ENCODE peak calls at places on chromosomes 2 and 18, in four cellular contexts. One of them, this sample, is unnamed.

GRCh38 chr2:201218780-201219179 is 35.8 kb downstream of the CASP10 start:
- DNase-seq in activated naive CD4-positive, alpha-beta T cell: no peak
- DNase-seq in esophagus squamous epithelium: no peak
- DNase-seq in T1000: no peak
- DNase-seq in this sample: peak; percentile 66

GRCh38 chr2:114442545-114442944 is at the start of gene DPP10:
- DNase-seq in activated naive CD4-positive, alpha-beta T cell: no peak
- DNase-seq in esophagus squamous epithelium: no peak
- DNase-seq in T1000: no peak
- DNase-seq in this sample: peak; percentile 15

GRCh38 chr2:42567806-42568429 is 514 bp upstream of the MTA3 start:
- DNase-seq in activated naive CD4-positive, alpha-beta T cell: no peak
- DNase-seq in esophagus squamous epithelium: no peak
- DNase-seq in T1000: no peak
- DNase-seq in this sample: no peak

GRCh38 chr2:48088994-48089393 is 182.7 kb upstream of the FBXO11 start:
- DNase-seq in activated naive CD4-positive, alpha-beta T cell: no peak
- DNase-seq in esophagus squamous epithelium: no peak
- DNase-seq in T1000: no peak
- DNase-seq in this sample: no peak

GRCh38 chr2:206615417-206616089 is 26.7 kb upstream of the FAM237A start:
- DNase-seq in activated naive CD4-positive, alpha-beta T cell: no peak
- DNase-seq in esophagus squamous epithelium: no peak
- DNase-seq in T1000: no peak
- DNase-seq in this sample: no peak

GRCh38 chr2:17538844-17539554 is 1.5 kb upstream of the VSNL1 start:
- DNase-seq in activated naive CD4-positive, alpha-beta T cell: no peak
- DNase-seq in esophagus squamous epithelium: no peak
- DNase-seq in T1000: peak; percentile 47
- DNase-seq in this sample: peak; percentile 98

GRCh38 chr2:43051316-43051715 is 175.1 kb downstream of the ZFP36L2 start:
- DNase-seq in activated naive CD4-positive, alpha-beta T cell: no peak
- DNase-seq in esophagus squamous epithelium: no peak
- DNase-seq in T1000: peak; percentile 29
- DNase-seq in this sample: peak; percentile 97

GRCh38 chr2:102226612-102227351 is 40.0 kb downstream of the IL1RL2 start:
- DNase-seq in activated naive CD4-positive, alpha-beta T cell: no peak
- DNase-seq in esophagus squamous epithelium: no peak
- DNase-seq in T1000: no peak
- DNase-seq in this sample: no peak

GRCh38 chr2:215556979-215557378 is 121.1 kb upstream of the FN1 start:
- DNase-seq in activated naive CD4-positive, alpha-beta T cell: no peak
- DNase-seq in esophagus squamous epithelium: no peak
- DNase-seq in T1000: no peak
- DNase-seq in this sample: peak; percentile 40

GRCh38 chr2:15731213-15731888 is 139.7 kb downstream of the DDX1 start:
- DNase-seq in activated naive CD4-positive, alpha-beta T cell: no peak
- DNase-seq in esophagus squamous epithelium: no peak
- DNase-seq in T1000: no peak
- DNase-seq in this sample: no peak

GRCh38 chr2:3268705-3269029 is 109.0 kb downstream of the EIPR1 start:
- DNase-seq in activated naive CD4-positive, alpha-beta T cell: no peak
- DNase-seq in esophagus squamous epithelium: no peak
- DNase-seq in T1000: no peak
- DNase-seq in this sample: no peak

GRCh38 chr2:212926948-212927347 is 224.5 kb downstream of the IKZF2 start:
- DNase-seq in activated naive CD4-positive, alpha-beta T cell: no peak
- DNase-seq in esophagus squamous epithelium: no peak
- DNase-seq in T1000: no peak
- DNase-seq in this sample: peak; percentile 50

GRCh38 chr18:22250591-22250996 is 81.2 kb downstream of the GATA6 start:
- DNase-seq in activated naive CD4-positive, alpha-beta T cell: no peak
- DNase-seq in esophagus squamous epithelium: no peak
- DNase-seq in T1000: no peak
- DNase-seq in this sample: peak; percentile 76

GRCh38 chr2:27369471-27370025 is 590 bp downstream of the EIF2B4 start:
- DNase-seq in activated naive CD4-positive, alpha-beta T cell: peak; percentile 62
- DNase-seq in esophagus squamous epithelium: no peak
- DNase-seq in T1000: no peak
- DNase-seq in this sample: peak; percentile 60

GRCh38 chr18:3916082-3916481 is 466.1 kb downstream of the TGIF1 start:
- DNase-seq in activated naive CD4-positive, alpha-beta T cell: no peak
- DNase-seq in esophagus squamous epithelium: no peak
- DNase-seq in T1000: no peak
- DNase-seq in this sample: no peak

GRCh38 chr2:161722547-161723503 is 98.6 kb downstream of the SLC4A10 start:
- DNase-seq in activated naive CD4-positive, alpha-beta T cell: no peak
- DNase-seq in esophagus squamous epithelium: no peak
- DNase-seq in T1000: no peak
- DNase-seq in this sample: no peak

GRCh38 chr2:232974431-232974830 is 38.6 kb downstream of the NGEF start:
- DNase-seq in activated naive CD4-positive, alpha-beta T cell: no peak
- DNase-seq in esophagus squamous epithelium: no peak
- DNase-seq in T1000: no peak
- DNase-seq in this sample: no peak

GRCh38 chr2:20592106-20593071 is 58.5 kb downstream of the HS1BP3 start:
- DNase-seq in activated naive CD4-positive, alpha-beta T cell: no peak
- DNase-seq in esophagus squamous epithelium: no peak
- DNase-seq in T1000: no peak
- DNase-seq in this sample: no peak

GRCh38 chr2:197985029-197985428 is 180.6 kb downstream of the PLCL1 start:
- DNase-seq in activated naive CD4-positive, alpha-beta T cell: no peak
- DNase-seq in esophagus squamous epithelium: no peak
- DNase-seq in T1000: no peak
- DNase-seq in this sample: no peak

GRCh38 chr18:60506682-60507081 is 134.1 kb upstream of the MC4R start:
- DNase-seq in activated naive CD4-positive, alpha-beta T cell: no peak
- DNase-seq in esophagus squamous epithelium: no peak
- DNase-seq in T1000: no peak
- DNase-seq in this sample: no peak

GRCh38 chr2:101305492-101306123 is 2.9 kb downstream of the RNF149 start:
- DNase-seq in activated naive CD4-positive, alpha-beta T cell: no peak
- DNase-seq in esophagus squamous epithelium: no peak
- DNase-seq in T1000: no peak
- DNase-seq in this sample: peak; percentile 77

GRCh38 chr2:88489181-88489580 is 36.7 kb upstream of the FOXI3 start:
- DNase-seq in activated naive CD4-positive, alpha-beta T cell: no peak
- DNase-seq in esophagus squamous epithelium: no peak
- DNase-seq in T1000: no peak
- DNase-seq in this sample: peak; percentile 11

GRCh38 chr2:168490015-168490874 is 34.2 kb downstream of the CERS6 start:
- DNase-seq in activated naive CD4-positive, alpha-beta T cell: peak; percentile 4
- DNase-seq in esophagus squamous epithelium: no peak
- DNase-seq in T1000: no peak
- DNase-seq in this sample: peak; percentile 54

GRCh38 chr2:209986405-209986804 is 16.0 kb upstream of the RPE start:
- DNase-seq in activated naive CD4-positive, alpha-beta T cell: no peak
- DNase-seq in esophagus squamous epithelium: no peak
- DNase-seq in T1000: no peak
- DNase-seq in this sample: peak; percentile 41

GRCh38 chr2:68936462-68936861 is 16.2 kb downstream of the GKN2 start:
- DNase-seq in activated naive CD4-positive, alpha-beta T cell: no peak
- DNase-seq in esophagus squamous epithelium: no peak
- DNase-seq in T1000: no peak
- DNase-seq in this sample: peak; percentile 92

GRCh38 chr2:64697286-64698023 is 43.7 kb upstream of the SERTAD2 start:
- DNase-seq in activated naive CD4-positive, alpha-beta T cell: no peak
- DNase-seq in esophagus squamous epithelium: no peak
- DNase-seq in T1000: no peak
- DNase-seq in this sample: no peak

GRCh38 chr2:99660616-99661416 is 171.0 kb upstream of the REV1 start:
- DNase-seq in activated naive CD4-positive, alpha-beta T cell: no peak
- DNase-seq in esophagus squamous epithelium: no peak
- DNase-seq in T1000: no peak
- DNase-seq in this sample: no peak

GRCh38 chr2:127422631-127423475 is 4.6 kb downstream of the PROC start:
- DNase-seq in activated naive CD4-positive, alpha-beta T cell: no peak
- DNase-seq in esophagus squamous epithelium: no peak
- DNase-seq in T1000: no peak
- DNase-seq in this sample: no peak

GRCh38 chr2:3620834-3621233 is 25.9 kb downstream of the COLEC11 start:
- DNase-seq in activated naive CD4-positive, alpha-beta T cell: no peak
- DNase-seq in esophagus squamous epithelium: no peak
- DNase-seq in T1000: no peak
- DNase-seq in this sample: peak; percentile 86

GRCh38 chr2:218031771-218032257 is 29.0 kb upstream of the TNS1 start:
- DNase-seq in activated naive CD4-positive, alpha-beta T cell: no peak
- DNase-seq in esophagus squamous epithelium: no peak
- DNase-seq in T1000: no peak
- DNase-seq in this sample: peak; percentile 61

GRCh38 chr2:144707927-144708326 is 188.0 kb upstream of the ZEB2 start:
- DNase-seq in activated naive CD4-positive, alpha-beta T cell: no peak
- DNase-seq in esophagus squamous epithelium: no peak
- DNase-seq in T1000: no peak
- DNase-seq in this sample: no peak

GRCh38 chr2:64017811-64018714 is 1.2 kb downstream of the VPS54 start:
- DNase-seq in activated naive CD4-positive, alpha-beta T cell: no peak
- DNase-seq in esophagus squamous epithelium: no peak
- DNase-seq in T1000: no peak
- DNase-seq in this sample: peak; percentile 48

This sample was measured in epithelial cell of esophagus.